ENCODE peak calls at places on chromosomes 11 and 22, in nine cellular contexts. T, L, G, P, X, D, Q, E and H are unnamed samples.

GRCh38 chr11:123587044-123587443 is 67.4 kb downstream of the SCN3B start:
- DNase-seq in T (no peak), L (no peak), G (no peak), P (no peak), X (no peak), D (no peak), Q (no peak), E (no peak), H (no peak)

GRCh38 chr11:128905345-128906184 is 14.4 kb downstream of the KCNJ5 start:
- DNase-seq in T (no peak), L (peak; percentile 84), G (no peak), P (no peak), X (peak; percentile 18), D (peak; percentile 90), Q (no peak), E (peak; percentile 38), H (no peak)

GRCh38 chr22:46972901-46973831 is 210.7 kb downstream of the TBC1D22A start:
- DNase-seq in T (no peak), L (no peak), G (no peak), P (no peak), X (no peak), D (no peak), Q (no peak), E (no peak), H (no peak)

GRCh38 chr22:30582788-30583575 is 8.5 kb upstream of the GAL3ST1 start:
- DNase-seq in T (no peak), L (no peak), G (no peak), P (no peak), X (no peak), D (peak; percentile 64), Q (no peak), E (no peak), H (no peak)

GRCh38 chr11:124676386-124676785 is 2.7 kb downstream of the SPA17 start:
- DNase-seq in T (no peak), L (no peak), G (no peak), P (peak; percentile 23), X (peak; percentile 88), D (no peak), Q (peak; percentile 84), E (peak; percentile 88), H (no peak)

GRCh38 chr11:93741882-93742226 is 382 bp downstream of the C11orf54 start:
- DNase-seq in T (no peak), L (peak; percentile 51), G (no peak), P (peak; percentile 56), X (peak; percentile 71), D (no peak), Q (peak; percentile 68), E (peak; percentile 59), H (no peak)

GRCh38 chr22:41939981-41940852 is 6.7 kb downstream of the CENPM start:
- DNase-seq in T (no peak), L (peak; percentile 34), G (peak; percentile 93), P (no peak), X (no peak), D (peak; percentile 47), Q (no peak), E (no peak), H (no peak)

GRCh38 chr11:1230121-1230455 is 7.2 kb downstream of the MUC5B start:
- DNase-seq in T (no peak), L (no peak), G (no peak), P (no peak), X (no peak), D (peak; percentile 37), Q (no peak), E (no peak), H (no peak)

GRCh38 chr11:103749158-103749557 is 287.3 kb upstream of the DDI1 start:
- DNase-seq in T (no peak), L (no peak), G (no peak), P (peak; percentile 10), X (no peak), D (no peak), Q (no peak), E (no peak), H (no peak)

GRCh38 chr11:117465236-117465997 is 137.8 kb downstream of the CEP164 start:
- DNase-seq in T (no peak), L (no peak), G (no peak), P (no peak), X (no peak), D (peak; percentile 23), Q (no peak), E (no peak), H (no peak)

GRCh38 chr22:47374273-47374771 is 611.9 kb downstream of the TBC1D22A start:
- DNase-seq in T (no peak), L (no peak), G (no peak), P (no peak), X (no peak), D (no peak), Q (no peak), E (no peak), H (no peak)

GRCh38 chr22:19878461-19879247 is 24.0 kb upstream of the GNB1L start:
- DNase-seq in T (peak; percentile 39), L (no peak), G (no peak), P (no peak), X (no peak), D (peak; percentile 32), Q (no peak), E (no peak), H (peak; percentile 68)

GRCh38 chr22:24401824-24402434 is 25.5 kb upstream of the ADORA2A start:
- DNase-seq in T (no peak), L (no peak), G (no peak), P (no peak), X (no peak), D (no peak), Q (no peak), E (no peak), H (no peak)

GRCh38 chr11:41235670-41236069 is 223.8 kb downstream of the LRRC4C start:
- DNase-seq in T (no peak), L (no peak), G (no peak), P (no peak), X (no peak), D (no peak), Q (no peak), E (no peak), H (no peak)

DNA sequence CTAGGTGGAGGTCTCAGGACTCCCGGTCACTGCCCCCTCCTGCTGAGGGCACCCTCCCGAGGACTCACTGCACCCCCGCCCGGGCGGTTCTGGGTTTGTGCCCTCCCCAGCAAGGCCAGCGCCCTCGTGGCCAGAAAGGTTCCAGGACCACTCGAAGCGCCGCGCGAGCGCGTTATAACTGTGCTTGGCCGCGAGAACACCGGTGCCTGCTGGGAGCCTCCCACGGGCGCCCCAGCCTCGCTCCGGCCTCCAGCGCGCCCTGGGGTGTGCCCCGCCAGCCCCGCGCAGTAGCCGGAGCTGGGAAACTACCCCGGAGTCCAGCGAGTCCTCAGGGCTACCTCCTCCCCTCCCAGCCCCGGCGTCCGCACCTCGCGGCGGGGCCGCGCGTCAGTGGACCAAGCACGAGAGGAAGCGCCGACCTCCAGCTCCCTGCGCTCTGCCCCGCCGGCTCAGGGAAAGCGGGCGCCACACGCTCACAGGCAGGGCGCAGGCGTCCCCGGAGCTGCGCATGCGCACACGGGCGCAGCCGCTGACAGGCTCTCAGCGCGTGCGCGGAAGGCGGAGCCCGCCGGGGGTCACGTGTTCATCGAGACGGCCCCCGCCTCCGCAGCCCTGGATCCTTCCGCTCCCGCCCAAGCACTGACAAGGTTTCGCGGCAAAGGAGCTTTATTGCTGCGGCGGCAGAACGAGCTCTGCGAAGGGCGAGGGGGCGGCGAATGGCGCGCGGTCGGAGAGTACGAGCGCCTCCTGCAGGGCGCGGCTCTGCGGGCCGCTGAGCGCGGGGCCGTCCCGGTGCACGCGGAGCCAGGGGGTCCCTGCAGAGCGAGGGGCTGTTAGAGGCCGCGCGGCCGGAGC is at the start of gene SCO2:
- DNase-seq in T (peak; percentile 96), L (peak; percentile 97), G (peak; percentile 99), P (peak; percentile 94), X (peak; percentile 98), D (peak; percentile 98), Q (peak; percentile 95), E (peak; percentile 98), H (peak; percentile 99)
- TF ChIP-seq CTCF in T (peak; percentile 40), L (peak; percentile 52), G (peak; percentile 56), P (peak; percentile 3), X (peak; percentile 11), D (peak; percentile 73), Q (peak; percentile 45), E (peak; percentile 45), H (peak; percentile 70)

GRCh38 chr11:70180906-70181305 is 22.2 kb upstream of the FADD start:
- DNase-seq in T (no peak), L (no peak), G (no peak), P (no peak), X (no peak), D (no peak), Q (no peak), E (no peak), H (no peak)

GRCh38 chr11:70182266-70182665 is 20.8 kb upstream of the FADD start:
- DNase-seq in T (no peak), L (no peak), G (no peak), P (no peak), X (no peak), D (no peak), Q (no peak), E (no peak), H (no peak)

GRCh38 chr11:70173018-70173417 is 30.1 kb upstream of the FADD start:
- DNase-seq in T (no peak), L (no peak), G (no peak), P (no peak), X (no peak), D (no peak), Q (no peak), E (peak; percentile 3), H (no peak)

GRCh38 chr11:70174846-70175764 is 28.0 kb upstream of the FADD start:
- DNase-seq in T (no peak), L (peak; percentile 38), G (no peak), P (no peak), X (no peak), D (peak; percentile 79), Q (no peak), E (no peak), H (no peak)

GRCh38 chr11:70176940-70177689 is 26.0 kb upstream of the FADD start:
- DNase-seq in T (no peak), L (peak; percentile 82), G (peak; percentile 41), P (no peak), X (no peak), D (peak; percentile 93), Q (no peak), E (no peak), H (no peak)
- TF ChIP-seq CTCF in T (no peak), L (peak; percentile 89), G (peak; percentile 68), P (peak; percentile 38), X (peak; percentile 40), D (peak; percentile 86), Q (peak; percentile 52), E (peak; percentile 43), H (peak; percentile 76)

GRCh38 chr11:2415601-2416380 is 15.2 kb downstream of the TSSC4 start:
- DNase-seq in T (no peak), L (peak; percentile 54), G (no peak), P (no peak), X (no peak), D (no peak), Q (no peak), E (no peak), H (no peak)
- TF ChIP-seq CTCF in T (no peak), L (no peak), G (no peak), P (no peak), X (no peak), D (peak; percentile 52), Q (no peak), E (no peak), H (no peak)

GRCh38 chr22:43060213-43060612 is 29.0 kb downstream of the TTLL1 start:
- DNase-seq in T (no peak), L (peak; percentile 80), G (peak; percentile 52), P (no peak), X (peak; percentile 26), D (peak; percentile 95), Q (peak; percentile 7), E (peak; percentile 26), H (no peak)
- TF ChIP-seq CTCF in T (peak; percentile 41), L (peak; percentile 96), G (peak; percentile 83), P (peak; percentile 60), X (peak; percentile 62), D (peak; percentile 97), Q (peak; percentile 60), E (peak; percentile 67), H (peak; percentile 77)